ENCODE peak calls at places on chromosomes 16 and 17, in four cellular contexts. N is SK-N-SH, P is H1, H is HepG2. R is an unnamed sample.

GRCh38 chr17:50661795-50662391 is 27.2 kb downstream of the ABCC3 start:
- DNase-seq in H (peak), N (peak), P (no peak), R (no peak)

GRCh38 chr17:82008258-82008940 is 14.3 kb downstream of the CENPX start:
- DNase-seq in P (no peak), N (peak), H (no peak), R (no peak)

GRCh38 chr17:78658281-78658785 is 81.1 kb upstream of the DNAH17 start:
- DNase-seq in P (no peak), H (no peak), N (no peak), R (no peak)

GRCh38 chr17:6666077-6666521 is 14.5 kb downstream of the C17orf100 start:
- DNase-seq in P (peak), N (peak), H (peak), R (no peak)

GRCh38 chr17:72145972-72146755 is 25.3 kb downstream of the SOX9 start:
- DNase-seq in P (no peak), N (no peak), H (no peak), R (no peak)

GRCh38 chr17:82862191-82862590 is 22.4 kb upstream of the ZNF750 start:
- DNase-seq in N (no peak), H (no peak), P (no peak), R (no peak)

GRCh38 chr17:5640726-5641125 is 56.4 kb upstream of the NLRP1 start:
- DNase-seq in P (no peak), H (no peak), N (no peak), R (no peak)

GRCh38 chr16:59748531-59748930 is 1014.4 kb upstream of the GOT2 start:
- DNase-seq in N (no peak), H (no peak), P (no peak), R (no peak)

GRCh38 chr17:49471769-49472168 is 23.3 kb upstream of the NGFR start:
- DNase-seq in H (no peak), N (no peak), P (no peak), R (no peak)

GRCh38 chr17:31803494-31804213 is 55.4 kb downstream of the COPRS start:
- DNase-seq in N (no peak), P (no peak), H (peak), R (no peak)

GRCh38 chr16:30585400-30586191 is at the start of gene ZNF785:
- DNase-seq in P (peak), N (peak), H (no peak), R (peak)

GRCh38 chr17:5023588-5024147 is 11.6 kb downstream of the SLC52A1 start:
- DNase-seq in H (no peak), P (no peak), N (no peak), R (no peak)

GRCh38 chr16:30958164-30959083 is 870 bp downstream of the SETD1A start:
- DNase-seq in P (no peak), N (peak), H (peak), R (no peak)

GRCh38 chr16:27740496-27741201 is 190.7 kb downstream of the KATNIP start:
- DNase-seq in H (no peak), P (no peak), N (no peak), R (no peak)

GRCh38 chr17:40915199-40915661 is 22.2 kb downstream of the KRT23 start:
- DNase-seq in N (no peak), H (peak), P (no peak), R (peak)

GRCh38 chr17:12631076-12631475 is 34.6 kb upstream of the MYOCD start:
- DNase-seq in H (no peak), N (no peak), P (no peak), R (no peak)

GRCh38 chr16:19884611-19885455 is at the start of gene GPRC5B:
- DNase-seq in H (no peak), N (peak), P (no peak), R (no peak)

GRCh38 chr16:51624083-51624775 is 473.2 kb upstream of the SALL1 start:
- DNase-seq in P (no peak), H (no peak), N (peak), R (no peak)

GRCh38 chr17:77449908-77450741 is 309.4 kb downstream of the SEC14L1 start:
- DNase-seq in P (no peak), N (peak), H (peak), R (no peak)

GRCh38 chr17:77361986-77362620 is 221.3 kb downstream of the SEC14L1 start:
- DNase-seq in N (no peak), H (no peak), P (no peak), R (no peak)

GRCh38 chr17:66542183-66542966 is 240.0 kb downstream of the PRKCA start:
- DNase-seq in H (no peak), P (no peak), N (peak), R (peak)

GRCh38 chr16:71645450-71645849 is 19.5 kb downstream of the MARVELD3 start:
- DNase-seq in N (peak), H (peak), P (no peak), R (no peak)

GRCh38 chr16:53549970-53550406 is 47.0 kb upstream of the AKTIP start:
- DNase-seq in N (peak), H (peak), P (peak), R (peak)

GRCh38 chr17:31061678-31062077 is 33.1 kb upstream of the NF1 start:
- DNase-seq in H (no peak), P (no peak), N (no peak), R (no peak)

GRCh38 chr16:19912445-19913305 is 28.0 kb upstream of the GPRC5B start:
- DNase-seq in P (no peak), N (no peak), H (no peak), R (no peak)

GRCh38 chr16:29992371-29992967 is 2.9 kb downstream of the HIRIP3 start:
- DNase-seq in N (no peak), P (no peak), H (no peak), R (no peak)

GRCh38 chr17:45311762-45312476 is 4.9 kb downstream of the MAP3K14 start:
- DNase-seq in N (peak), P (no peak), H (peak), R (no peak)

GRCh38 chr16:73298562-73298961 is 250.6 kb upstream of the ZFHX3 start:
- DNase-seq in P (no peak), H (peak), N (no peak), R (no peak)

GRCh38 chr17:12613566-12613965 is 52.1 kb upstream of the MYOCD start:
- DNase-seq in H (no peak), P (no peak), N (no peak), R (no peak)

GRCh38 chr17:71790791-71791190 is 330.0 kb upstream of the SOX9 start:
- DNase-seq in H (no peak), P (no peak), N (no peak), R (no peak)

DNA sequence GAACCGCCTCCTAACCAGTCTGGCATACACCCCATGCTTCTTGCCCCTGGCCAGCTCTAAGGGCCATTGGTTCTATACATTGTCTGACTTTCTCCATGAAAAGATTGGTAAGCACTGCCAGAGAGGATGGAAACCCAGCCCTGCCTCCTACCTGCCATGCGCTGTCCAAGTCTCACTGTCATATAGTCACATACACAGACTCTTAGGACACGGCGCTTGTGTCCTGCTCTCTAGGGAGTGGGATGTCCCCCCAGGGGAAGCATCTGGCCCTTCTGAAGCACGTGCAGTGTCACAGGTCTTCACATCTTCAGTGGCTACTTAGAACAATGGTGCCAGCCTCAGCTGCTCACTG is 38.7 kb downstream of the MYO18A start:
- DNase-seq in H (no peak), N (no peak), P (no peak), R (no peak)
- TF ChIP-seq CTCF in H (no peak), N (no peak), P (no peak), R (no peak)

GRCh38 chr16:85350973-85351372 is 238.7 kb upstream of the CIBAR2 start:
- DNase-seq in N (peak), H (no peak), P (no peak), R (no peak)
- TF ChIP-seq TCF12 in N (peak), H (no peak), P (no peak), R (no peak)

DNA sequence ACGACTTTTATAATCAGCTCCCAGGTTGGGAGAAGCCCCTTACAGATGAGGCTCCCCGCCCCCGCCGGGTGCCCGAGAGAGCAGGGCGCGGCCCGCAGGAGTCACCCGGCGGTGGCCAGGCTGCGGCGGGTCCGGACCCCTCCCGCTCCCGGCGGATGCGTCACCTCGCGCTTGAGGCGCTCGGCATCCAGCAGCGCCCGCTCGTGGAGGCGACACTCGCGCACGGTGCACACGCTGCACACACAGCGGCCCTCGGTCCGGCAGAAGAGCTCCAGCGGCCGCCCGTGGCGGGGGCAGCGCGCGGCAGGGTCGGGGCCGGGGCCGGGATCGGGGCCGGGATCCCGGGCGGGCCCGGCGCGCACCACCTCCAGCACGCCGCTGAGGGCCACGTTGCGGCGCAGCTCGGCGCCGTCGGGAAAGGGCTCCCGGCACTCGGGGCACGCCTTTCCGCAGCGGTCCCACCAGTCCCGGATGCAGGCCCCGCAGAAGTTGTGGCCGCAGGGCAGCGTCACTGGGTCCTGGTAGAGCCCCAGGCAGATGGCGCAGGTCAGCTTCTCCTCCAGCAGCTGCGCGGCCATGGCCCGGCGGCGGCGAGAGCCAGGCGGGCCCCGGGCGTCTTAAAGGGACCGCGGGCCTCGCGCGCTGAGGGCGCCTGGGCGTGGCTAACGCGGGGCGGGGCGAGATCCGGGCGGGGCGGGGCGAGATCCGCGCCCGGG is at the start of gene TRIM65:
- DNase-seq in H (peak), P (no peak), N (peak), R (no peak)
- TF ChIP-seq CTCF in H (peak), P (no peak), N (peak), R (peak)

DNA sequence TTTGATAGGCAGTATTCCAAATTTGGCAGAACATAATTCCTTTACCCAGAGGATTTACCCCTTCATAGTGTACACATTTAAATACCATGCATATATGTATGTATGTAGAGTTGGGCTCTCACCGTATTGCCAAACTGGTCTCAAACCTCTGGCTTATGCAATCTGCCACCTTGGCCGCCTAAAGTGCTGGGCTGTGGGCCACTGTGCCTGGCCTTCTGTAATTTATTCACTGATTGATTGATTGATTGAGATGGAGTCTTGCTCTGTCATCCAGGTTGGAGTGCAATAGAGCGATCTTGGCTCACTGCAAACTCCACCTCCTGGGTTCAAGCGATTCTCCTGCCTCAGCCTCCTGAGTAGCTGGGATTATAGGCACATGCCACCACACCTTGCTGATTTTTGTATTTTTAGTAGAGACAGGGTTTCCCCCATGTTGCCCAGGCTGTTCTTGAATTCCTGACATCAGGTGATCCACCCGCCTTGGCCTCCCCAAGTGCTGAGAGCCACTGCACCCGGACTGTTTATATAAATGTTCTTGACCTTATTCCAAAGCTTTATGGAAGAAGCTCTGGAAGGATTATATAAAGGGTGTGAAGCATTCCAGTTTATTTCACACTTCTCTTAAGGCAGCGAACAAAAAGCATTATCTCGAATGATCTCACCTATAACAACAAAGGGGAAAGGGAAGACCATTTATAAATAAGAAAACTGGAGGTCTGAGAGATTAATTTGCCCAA is 14.8 kb downstream of the GLG1 start:
- DNase-seq in P (no peak), H (no peak), N (no peak), R (no peak)
- TF ChIP-seq TCF12 in P (no peak), H (no peak), N (no peak), R (no peak)

GRCh38 chr17:44219126-44219635 is 294 bp downstream of the UBTF start:
- DNase-seq in N (peak), H (peak), P (no peak), R (no peak)
- TF ChIP-seq CTCF in N (peak), H (peak), P (peak), R (peak)

GRCh38 chr17:57484826-57485565 is 228.7 kb downstream of the MSI2 start:
- DNase-seq in N (no peak), H (no peak), P (no peak), R (no peak)

GRCh38 chr17:57485916-57486315 is 229.6 kb downstream of the MSI2 start:
- DNase-seq in H (no peak), N (no peak), P (no peak), R (no peak)

GRCh38 chr17:57485566-57485865 is 229.2 kb downstream of the MSI2 start:
- DNase-seq in H (no peak), P (no peak), N (no peak), R (no peak)

GRCh38 chr17:57482657-57483056 is 226.3 kb downstream of the MSI2 start:
- DNase-seq in H (no peak), P (no peak), N (no peak), R (no peak)

DNA sequence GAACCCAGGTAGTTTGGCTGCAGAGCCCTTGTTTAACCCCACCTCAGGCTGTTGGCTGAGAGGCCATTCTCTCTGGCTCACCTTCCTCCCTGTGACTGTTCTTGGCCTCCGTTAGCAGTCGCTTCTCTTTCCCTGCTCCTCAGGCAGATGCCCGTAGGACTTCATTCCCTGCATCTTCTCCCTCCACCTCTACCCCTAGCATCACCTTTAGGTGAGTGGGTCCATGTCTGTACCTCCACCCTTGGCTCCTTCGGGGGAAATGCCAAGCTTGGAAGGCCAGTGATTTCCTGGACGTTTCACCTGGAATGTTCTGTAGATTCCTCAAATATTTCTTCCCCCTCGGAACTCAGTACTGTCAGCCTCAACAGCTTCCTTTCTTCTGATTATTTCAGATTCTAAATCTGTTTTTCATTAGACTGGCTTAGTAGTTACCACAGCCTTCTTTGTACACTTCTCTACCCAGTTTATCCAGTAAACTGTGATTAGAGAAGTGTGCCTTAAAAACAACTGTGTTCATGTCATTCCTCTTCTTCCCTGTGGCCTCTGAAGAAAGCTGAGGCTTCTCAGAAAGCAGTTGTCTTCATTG is 227.9 kb downstream of the MSI2 start:
- DNase-seq in P (no peak), H (no peak), N (no peak), R (no peak)
- TF ChIP-seq TCF12 in P (no peak), H (no peak), N (peak), R (no peak)

DNA sequence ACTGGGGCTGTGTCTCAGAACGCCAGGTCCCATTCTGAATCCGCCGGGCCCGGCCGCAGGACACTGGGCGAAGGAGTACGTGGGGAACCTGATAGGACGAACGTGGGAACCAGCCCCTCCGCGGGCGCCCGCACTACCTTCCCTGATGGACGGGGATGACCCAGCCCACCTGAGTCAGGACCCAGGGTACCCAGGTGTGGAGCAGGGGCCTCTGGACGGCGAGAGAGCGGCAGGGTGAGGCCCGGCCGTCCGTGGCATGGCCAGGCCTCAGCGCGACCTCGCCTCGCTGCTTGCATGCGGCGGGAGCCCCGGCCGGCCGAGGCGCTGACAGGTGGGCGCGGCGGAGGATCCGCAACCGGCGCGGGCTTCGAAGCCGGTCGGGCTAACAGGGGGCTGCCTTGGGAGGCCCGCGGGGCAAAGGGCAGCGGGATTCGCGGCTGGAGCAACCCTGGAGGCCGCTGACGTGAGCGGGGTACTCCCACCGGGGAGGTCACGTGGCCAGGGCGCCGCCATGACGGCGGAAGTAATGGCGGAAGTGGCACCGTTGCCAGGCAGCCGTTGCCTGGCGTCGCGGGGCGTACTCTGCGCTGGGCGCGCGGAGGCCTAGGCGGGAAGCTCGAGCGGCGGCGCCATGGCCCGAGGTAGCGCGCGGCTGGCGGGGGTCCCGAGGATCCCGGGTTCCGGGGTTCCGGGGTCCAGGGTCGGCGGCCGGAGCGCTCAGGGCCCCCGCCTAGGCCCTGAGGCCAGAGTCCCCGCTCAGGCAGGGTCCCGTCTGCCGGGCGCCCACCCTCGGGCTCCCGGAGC is at the start of gene WDR90:
- DNase-seq in N (peak), H (peak), P (no peak), R (peak)
- TF ChIP-seq CTCF in N (no peak), H (peak), P (no peak), R (no peak)